ENCODE peak calls at places on chromosomes 3 and 15, in six cellular contexts. R, L, Y, O, U and N are unnamed samples.

GRCh38 chr15:71114887-71115566 is at the start of gene THSD4:
- DNase-seq in R (peak; percentile 79), L (peak; percentile 88), Y (peak; percentile 70), O (peak; percentile 71), U (no peak), N (peak; percentile 83)

GRCh38 chr3:41158947-41159346 is 40.4 kb upstream of the CTNNB1 start:
- DNase-seq in R (no peak), L (no peak), Y (no peak), O (no peak), U (no peak), N (peak; percentile 51)

GRCh38 chr3:134028486-134029255 is 1.1 kb downstream of the SLCO2A1 start:
- DNase-seq in R (no peak), L (no peak), Y (no peak), O (no peak), U (no peak), N (no peak)

GRCh38 chr15:80444680-80445251 is 40.6 kb downstream of the ARNT2 start:
- DNase-seq in R (no peak), L (no peak), Y (no peak), O (no peak), U (no peak), N (no peak)

GRCh38 chr15:55530861-55531313 is 22.9 kb upstream of the DNAAF4 start:
- DNase-seq in R (no peak), L (no peak), Y (peak; percentile 53), O (peak; percentile 48), U (no peak), N (peak; percentile 79)

GRCh38 chr3:129556890-129557736 is 14.1 kb downstream of the H1-8 start:
- DNase-seq in R (no peak), L (peak; percentile 43), Y (peak; percentile 63), O (peak; percentile 76), U (no peak), N (no peak)

GRCh38 chr3:160150066-160150465 is 75.2 kb upstream of the C3orf80 start:
- DNase-seq in R (no peak), L (no peak), Y (no peak), O (peak; percentile 25), U (no peak), N (no peak)

GRCh38 chr3:8201886-8202285 is 299.7 kb upstream of the LMCD1 start:
- DNase-seq in R (no peak), L (no peak), Y (peak; percentile 6), O (peak; percentile 76), U (no peak), N (peak; percentile 53)

GRCh38 chr3:186534113-186534669 is 10.0 kb downstream of the CRYGS start:
- DNase-seq in R (no peak), L (no peak), Y (no peak), O (no peak), U (no peak), N (no peak)

GRCh38 chr3:151962891-151963290 is 89.4 kb downstream of the SUCNR1 start:
- DNase-seq in R (no peak), L (no peak), Y (no peak), O (peak; percentile 42), U (no peak), N (no peak)

GRCh38 chr3:161400650-161401049 is 29.3 kb upstream of the SPTSSB start:
- DNase-seq in R (no peak), L (no peak), Y (no peak), O (no peak), U (no peak), N (no peak)

GRCh38 chr15:72070817-72071447 is 47.0 kb downstream of the MYO9A start:
- DNase-seq in R (no peak), L (no peak), Y (no peak), O (no peak), U (no peak), N (no peak)

GRCh38 chr3:51983578-51984268 is 388 bp downstream of the ACY1 start:
- DNase-seq in R (no peak), L (peak; percentile 66), Y (no peak), O (no peak), U (no peak), N (peak; percentile 24)

GRCh38 chr3:135803291-135803690 is 162.2 kb upstream of the PPP2R3A start:
- DNase-seq in R (no peak), L (no peak), Y (no peak), O (peak; percentile 4), U (no peak), N (no peak)

GRCh38 chr3:64595253-64595694 is 92.5 kb downstream of the ADAMTS9 start:
- DNase-seq in R (peak; percentile 85), L (no peak), Y (peak; percentile 73), O (peak; percentile 98), U (no peak), N (peak; percentile 4)

GRCh38 chr3:117261907-117262518 is 552.4 kb downstream of the TUSC7 start:
- DNase-seq in R (no peak), L (no peak), Y (no peak), O (no peak), U (no peak), N (peak; percentile 74)

GRCh38 chr3:117586161-117586560 is 876.6 kb downstream of the TUSC7 start:
- DNase-seq in R (no peak), L (no peak), Y (no peak), O (no peak), U (no peak), N (peak; percentile 71)

GRCh38 chr3:50237754-50238548 is 1.9 kb downstream of the GNAI2 start:
- DNase-seq in R (peak; percentile 89), L (peak; percentile 87), Y (peak; percentile 78), O (peak; percentile 78), U (no peak), N (no peak)